ENCODE peak calls at places on chromosomes 6 and 20, in eight cellular contexts. V is stomach, I is ovary, W is A549, O is upper lobe of left lung, Y is sigmoid colon, L is GM12878, T is transverse colon. P is an unnamed sample.

GRCh38 chr6:79557683-79558082 is 20.5 kb upstream of the LCA5 start:
- DNase-seq in I (no peak), V (no peak), T (no peak), O (no peak), L (no peak), Y (no peak), W (no peak), P (no peak)

GRCh38 chr6:155121699-155122098 is 126.6 kb downstream of the TIAM2 start:
- DNase-seq in Y (peak), L (no peak), O (peak), I (no peak), V (no peak), T (no peak), W (no peak), P (no peak)

GRCh38 chr6:25945175-25945574 is 14.7 kb upstream of the SLC17A2 start:
- DNase-seq in V (no peak), I (no peak), W (no peak), Y (no peak), T (no peak), L (peak), O (no peak), P (no peak)

GRCh38 chr6:122749451-122750050 is 30.0 kb upstream of the FABP7 start:
- DNase-seq in I (no peak), T (no peak), Y (no peak), V (no peak), W (no peak), O (no peak), L (no peak), P (no peak)

GRCh38 chr6:22451960-22452359 is 117.4 kb upstream of the HDGFL1 start:
- DNase-seq in Y (no peak), L (no peak), I (no peak), V (no peak), T (no peak), O (no peak), W (no peak), P (no peak)

GRCh38 chr6:168967556-168967955 is 286.1 kb downstream of the THBS2 start:
- DNase-seq in T (no peak), I (no peak), Y (no peak), W (no peak), O (no peak), L (no peak), V (no peak), P (no peak)

GRCh38 chr20:32670773-32671455 is 2.8 kb downstream of the C20orf203 start:
- DNase-seq in L (peak), T (no peak), W (no peak), I (no peak), Y (no peak), V (no peak), O (no peak), P (no peak)

GRCh38 chr6:87653074-87653962 is 48.7 kb downstream of the AKIRIN2 start:
- DNase-seq in T (no peak), Y (no peak), L (no peak), O (no peak), I (no peak), V (no peak), W (no peak), P (no peak)

GRCh38 chr6:158270389-158271127 is 41.7 kb upstream of the TULP4 start:
- DNase-seq in I (no peak), L (no peak), V (no peak), Y (no peak), T (no peak), W (no peak), O (no peak), P (no peak)

GRCh38 chr6:110996661-110997060 is 14.8 kb downstream of the RPF2 start:
- DNase-seq in Y (no peak), O (no peak), W (no peak), I (no peak), V (no peak), L (no peak), T (no peak), P (no peak)

GRCh38 chr6:28867078-28867414 is 56.7 kb downstream of the TRIM27 start:
- DNase-seq in L (no peak), I (no peak), T (no peak), O (no peak), V (no peak), W (no peak), Y (no peak), P (no peak)

GRCh38 chr6:112041535-112041934 is 12.4 kb upstream of the CCN6 start:
- DNase-seq in L (no peak), W (no peak), V (no peak), T (no peak), Y (no peak), O (no peak), I (no peak), P (no peak)

GRCh38 chr6:42831237-42831636 is 48.2 kb upstream of the RPL7L1 start:
- DNase-seq in L (no peak), I (no peak), V (no peak), W (no peak), O (no peak), T (no peak), Y (no peak), P (no peak)

GRCh38 chr20:62227977-62228958 is 8.2 kb upstream of the HRH3 start:
- DNase-seq in L (no peak), O (no peak), T (peak), W (no peak), Y (no peak), I (no peak), V (peak), P (no peak)

GRCh38 chr20:48710341-48711043 is 117.3 kb downstream of the PREX1 start:
- DNase-seq in T (no peak), V (no peak), I (no peak), Y (peak), L (no peak), W (no peak), O (no peak), P (no peak)

GRCh38 chr20:24878657-24879056 is 70.4 kb upstream of the CST7 start:
- DNase-seq in L (no peak), T (no peak), Y (peak), I (no peak), V (no peak), W (no peak), O (peak), P (no peak)

GRCh38 chr6:8065519-8065911 is 1.3 kb upstream of the BLOC1S5 start:
- DNase-seq in T (no peak), V (no peak), L (peak), Y (no peak), O (no peak), I (no peak), W (no peak), P (no peak)

GRCh38 chr20:49792006-49792405 is 20.6 kb upstream of the SLC9A8 start:
- DNase-seq in I (no peak), O (no peak), V (no peak), W (no peak), T (no peak), L (no peak), Y (no peak), P (no peak)

GRCh38 chr6:25176466-25176865 is 102.7 kb upstream of the CARMIL1 start:
- DNase-seq in V (no peak), I (no peak), T (no peak), Y (no peak), L (no peak), W (no peak), O (no peak), P (no peak)

GRCh38 chr6:3355358-3356055 is 96.8 kb downstream of the PSMG4 start:
- DNase-seq in W (no peak), V (no peak), Y (peak), I (peak), L (no peak), O (no peak), T (peak), P (no peak)

GRCh38 chr6:132190815-132191175 is 210.5 kb downstream of the MOXD1 start:
- DNase-seq in Y (no peak), T (no peak), W (no peak), O (no peak), L (no peak), V (no peak), I (no peak), P (no peak)

GRCh38 chr6:156864557-156864956 is 87.4 kb downstream of the ARID1B start:
- DNase-seq in V (no peak), O (no peak), Y (no peak), L (no peak), I (no peak), T (no peak), W (no peak), P (no peak)

GRCh38 chr6:17725083-17725482 is 18.4 kb upstream of the NUP153 start:
- DNase-seq in Y (peak), T (peak), I (peak), L (no peak), W (no peak), O (no peak), V (no peak), P (no peak)

GRCh38 chr20:52003415-52003814 is 188.2 kb downstream of the ZFP64 start:
- DNase-seq in V (no peak), T (no peak), L (no peak), Y (no peak), W (no peak), I (no peak), O (no peak), P (no peak)

GRCh38 chr6:136113736-136114173 is 136.4 kb downstream of the MTFR2 start:
- DNase-seq in W (peak), V (no peak), L (no peak), O (no peak), Y (peak), I (peak), T (peak), P (no peak)

GRCh38 chr6:10587694-10588392 is 66.7 kb downstream of the GCNT2 start:
- DNase-seq in L (no peak), Y (no peak), V (no peak), W (no peak), I (no peak), O (no peak), T (no peak), P (no peak)
- TF ChIP-seq EP300 in L (no peak), Y (no peak), V (no peak), W (no peak), I (no peak), O (no peak), T (no peak), P (no peak)

GRCh38 chr6:32983964-32984638 is 15.7 kb downstream of the BRD2 start:
- DNase-seq in Y (no peak), W (no peak), V (no peak), T (no peak), O (no peak), I (no peak), L (no peak), P (no peak)

GRCh38 chr6:32984639-32985389 is 16.4 kb downstream of the BRD2 start:
- DNase-seq in W (peak), Y (peak), V (peak), O (no peak), T (peak), L (no peak), I (peak), P (peak)

GRCh38 chr6:32991972-32992371 is 17.4 kb downstream of the HLA-DOA start:
- DNase-seq in V (no peak), I (no peak), T (no peak), O (no peak), L (no peak), Y (no peak), W (no peak), P (no peak)

GRCh38 chr6:32993363-32993973 is 15.9 kb downstream of the HLA-DOA start:
- DNase-seq in W (no peak), T (no peak), L (no peak), Y (no peak), I (no peak), V (no peak), O (no peak), P (no peak)

GRCh38 chr6:32989375-32989774 is 20.0 kb downstream of the HLA-DOA start:
- DNase-seq in T (no peak), Y (no peak), W (no peak), V (no peak), I (no peak), O (no peak), L (no peak), P (no peak)
- TF ChIP-seq EP300 in T (no peak), Y (no peak), W (no peak), V (no peak), I (no peak), O (no peak), L (no peak), P (no peak)

DNA sequence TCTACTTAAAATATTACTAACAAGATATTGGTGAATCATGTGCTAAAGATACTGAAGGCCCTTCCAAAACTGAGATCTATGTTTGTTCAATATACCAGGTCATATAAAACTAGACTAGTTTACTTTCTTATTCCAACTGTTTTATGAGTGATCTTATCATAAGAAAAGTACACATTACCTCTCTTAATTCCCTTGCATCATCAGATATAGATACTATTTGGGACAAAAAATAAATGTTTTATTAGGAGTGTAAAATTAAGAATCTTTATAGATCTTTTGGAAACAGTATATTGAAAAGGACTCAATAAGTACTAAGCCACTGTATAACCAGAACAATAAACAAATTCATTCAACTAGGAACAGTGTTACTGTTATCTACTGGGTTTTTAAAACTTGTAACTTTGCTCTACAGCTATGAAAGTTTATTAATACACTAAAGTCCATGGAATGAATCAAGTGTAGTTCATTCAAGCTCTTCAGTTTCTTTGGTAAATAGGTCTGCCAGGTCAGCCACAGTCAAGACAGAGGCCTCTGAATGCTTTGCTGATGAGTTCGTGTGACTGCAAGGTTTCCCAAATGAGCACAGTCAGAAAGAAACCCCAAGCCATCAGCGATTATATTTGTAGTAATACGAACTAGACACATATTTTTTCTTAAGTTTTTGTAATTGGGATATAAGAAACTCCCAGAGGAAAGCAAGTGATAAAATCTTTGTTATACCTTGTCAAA is 71.8 kb upstream of the FBXO30 start:
- DNase-seq in T (no peak), I (no peak), W (no peak), O (no peak), Y (no peak), V (no peak), L (no peak), P (no peak)
- TF ChIP-seq EP300 in T (no peak), I (no peak), W (no peak), O (no peak), Y (no peak), V (no peak), L (no peak), P (no peak)

GRCh38 chr20:59663513-59663890 is 59.2 kb downstream of the PHACTR3 start:
- DNase-seq in I (no peak), V (no peak), T (no peak), O (peak), L (no peak), W (no peak), Y (no peak), P (no peak)
- TF ChIP-seq EP300 in I (no peak), V (no peak), T (no peak), O (no peak), L (no peak), W (no peak), Y (no peak), P (no peak)

P was measured in suprapubic skin.